ENCODE peak calls at places on chromosomes 7 and 10, in eight cellular contexts. I is Peyer's patch, T is heart left ventricle, M is A549, J is sigmoid colon, Q is HCT116, X is tibial nerve, H is spleen. L is an unnamed sample.

GRCh38 chr7:41573017-41573416 is 129.9 kb downstream of the INHBA start:
- DNase-seq in I (no peak), T (no peak), M (peak), J (no peak), Q (no peak), X (no peak), H (no peak), L (no peak)

GRCh38 chr7:1249731-1250130 is 17.1 kb downstream of the UNCX start:
- DNase-seq in I (no peak), T (no peak), M (no peak), J (no peak), Q (no peak), X (no peak), H (no peak), L (no peak)

GRCh38 chr7:1247527-1248041 is 14.9 kb downstream of the UNCX start:
- DNase-seq in I (no peak), T (no peak), M (no peak), J (no peak), Q (no peak), X (no peak), H (no peak), L (no peak)

GRCh38 chr7:75599244-75599771 is 107.2 kb downstream of the SPDYE5 start:
- DNase-seq in I (no peak), T (no peak), M (no peak), J (peak), Q (no peak), X (no peak), H (no peak), L (no peak)

GRCh38 chr10:19874791-19875190 is 58.6 kb downstream of the PLXDC2 start:
- DNase-seq in I (no peak), T (no peak), M (no peak), J (no peak), Q (no peak), X (no peak), H (no peak), L (no peak)

GRCh38 chr10:5365940-5366339 is 1.2 kb downstream of the UCN3 start:
- DNase-seq in I (no peak), T (no peak), M (no peak), J (no peak), Q (no peak), X (no peak), H (no peak), L (no peak)

GRCh38 chr10:42888504-42889095 is 106.0 kb downstream of the BMS1 start:
- DNase-seq in I (no peak), T (no peak), M (no peak), J (no peak), Q (no peak), X (no peak), H (no peak), L (no peak)

GRCh38 chr7:92621026-92621540 is 30.9 kb upstream of the FAM133B start:
- DNase-seq in I (peak), T (peak), M (peak), J (peak), Q (peak), X (no peak), H (no peak), L (no peak)

GRCh38 chr7:97090761-97091353 is 26.6 kb upstream of the SDHAF3 start:
- DNase-seq in I (no peak), T (no peak), M (no peak), J (no peak), Q (no peak), X (no peak), H (no peak), L (no peak)

GRCh38 chr10:73601486-73601921 is 10.4 kb upstream of the USP54 start:
- DNase-seq in I (peak), T (no peak), M (peak), J (no peak), Q (no peak), X (no peak), H (no peak), L (peak)

GRCh38 chr10:131149586-131149985 is 161.9 kb downstream of the TCERG1L start:
- DNase-seq in I (no peak), T (no peak), M (no peak), J (no peak), Q (no peak), X (no peak), H (peak), L (no peak)

GRCh38 chr7:117188949-117189348 is 133.9 kb downstream of the WNT2 start:
- DNase-seq in I (no peak), T (no peak), M (no peak), J (no peak), Q (no peak), X (no peak), H (no peak), L (no peak)

GRCh38 chr7:68441610-68442009 is 1156.7 kb upstream of the AUTS2 start:
- DNase-seq in I (no peak), T (no peak), M (no peak), J (no peak), Q (no peak), X (no peak), H (no peak), L (no peak)

GRCh38 chr7:85997515-85997914 is 646.2 kb upstream of the GRM3 start:
- DNase-seq in I (no peak), T (no peak), M (no peak), J (no peak), Q (no peak), X (no peak), H (no peak), L (no peak)

GRCh38 chr7:98240961-98241673 is 10.9 kb downstream of the TECPR1 start:
- DNase-seq in I (peak), T (no peak), M (peak), J (no peak), Q (peak), X (no peak), H (no peak), L (no peak)

GRCh38 chr10:128820663-128821062 is 646.4 kb upstream of the MGMT start:
- DNase-seq in I (no peak), T (no peak), M (no peak), J (no peak), Q (no peak), X (no peak), H (no peak), L (peak)

GRCh38 chr7:131948434-131949053 is 392.1 kb upstream of the PODXL start:
- DNase-seq in I (peak), T (no peak), M (peak), J (no peak), Q (no peak), X (peak), H (no peak), L (peak)

GRCh38 chr7:66748127-66748511 is 7.6 kb downstream of the RABGEF1 start:
- DNase-seq in I (no peak), T (no peak), M (no peak), J (no peak), Q (no peak), X (no peak), H (no peak), L (no peak)

GRCh38 chr7:123770378-123770777 is 21.6 kb upstream of the WASL start:
- DNase-seq in I (no peak), T (no peak), M (peak), J (no peak), Q (no peak), X (no peak), H (no peak), L (no peak)

GRCh38 chr7:44972562-44972961 is 6.3 kb downstream of the MYO1G start:
- DNase-seq in I (peak), T (no peak), M (no peak), J (no peak), Q (no peak), X (no peak), H (no peak), L (no peak)

GRCh38 chr7:8310876-8311275 is 48.9 kb upstream of the ICA1 start:
- DNase-seq in I (no peak), T (no peak), M (no peak), J (no peak), Q (no peak), X (no peak), H (no peak), L (no peak)

GRCh38 chr7:34086064-34086463 is 180.7 kb downstream of the BMPER start:
- DNase-seq in I (no peak), T (no peak), M (no peak), J (no peak), Q (no peak), X (no peak), H (no peak), L (no peak)

GRCh38 chr10:110083884-110084283 is 76.1 kb downstream of the ADD3 start:
- DNase-seq in I (no peak), T (no peak), M (peak), J (no peak), Q (no peak), X (no peak), H (no peak), L (no peak)

GRCh38 chr10:27601937-27602538 is 97.9 kb downstream of the RAB18 start:
- DNase-seq in I (no peak), T (no peak), M (no peak), J (no peak), Q (no peak), X (no peak), H (no peak), L (no peak)

GRCh38 chr7:90119178-90119971 is 34.9 kb upstream of the STEAP1 start:
- DNase-seq in I (no peak), T (peak), M (peak), J (peak), Q (no peak), X (no peak), H (peak), L (no peak)

GRCh38 chr10:85157206-85157605 is 828.8 kb downstream of the CCSER2 start:
- DNase-seq in I (no peak), T (no peak), M (no peak), J (no peak), Q (no peak), X (no peak), H (no peak), L (no peak)

GRCh38 chr10:598415-599170 is 90.9 kb downstream of the DIP2C start:
- DNase-seq in I (no peak), T (no peak), M (no peak), J (no peak), Q (no peak), X (no peak), H (no peak), L (no peak)

GRCh38 chr7:4798706-4799235 is 23.3 kb downstream of the AP5Z1 start:
- DNase-seq in I (no peak), T (no peak), M (no peak), J (no peak), Q (no peak), X (no peak), H (no peak), L (no peak)

GRCh38 chr7:126803060-126803665 is 449.6 kb downstream of the GRM8 start:
- DNase-seq in I (peak), T (no peak), M (peak), J (no peak), Q (peak), X (no peak), H (no peak), L (peak)

GRCh38 chr7:12158334-12159060 is 52.6 kb upstream of the TMEM106B start:
- DNase-seq in I (no peak), T (no peak), M (peak), J (no peak), Q (no peak), X (no peak), H (no peak), L (no peak)

GRCh38 chr7:28643369-28644340 is 231.3 kb downstream of the CREB5 start:
- DNase-seq in I (no peak), T (no peak), M (no peak), J (no peak), Q (no peak), X (no peak), H (no peak), L (no peak)

GRCh38 chr10:121813211-121813812 is 114.5 kb downstream of the ATE1 start:
- DNase-seq in I (no peak), T (no peak), M (peak), J (no peak), Q (no peak), X (no peak), H (no peak), L (no peak)

GRCh38 chr10:44749141-44749540 is 162.0 kb upstream of the TMEM72 start:
- DNase-seq in I (no peak), T (no peak), M (no peak), J (no peak), Q (no peak), X (no peak), H (no peak), L (no peak)

GRCh38 chr10:76248781-76249180 is 817.4 kb downstream of the LRMDA start:
- DNase-seq in I (no peak), T (no peak), M (no peak), J (no peak), Q (no peak), X (no peak), H (no peak), L (no peak)

GRCh38 chr10:69800109-69800508 is 1.6 kb upstream of the COL13A1 start:
- DNase-seq in I (peak), T (peak), M (peak), J (no peak), Q (peak), X (no peak), H (no peak), L (peak)

GRCh38 chr7:131624536-131624935 is 68.1 kb upstream of the PODXL start:
- DNase-seq in I (no peak), T (no peak), M (no peak), J (no peak), Q (no peak), X (no peak), H (no peak), L (no peak)

GRCh38 chr7:143882611-143883078 is 19.3 kb downstream of the TCAF1 start:
- DNase-seq in I (peak), T (peak), M (no peak), J (peak), Q (no peak), X (peak), H (peak), L (no peak)
- TF ChIP-seq POLR2A in I (no peak), T (no peak), M (no peak), J (no peak), Q (no peak), X (no peak), H (no peak), L (no peak)

DNA sequence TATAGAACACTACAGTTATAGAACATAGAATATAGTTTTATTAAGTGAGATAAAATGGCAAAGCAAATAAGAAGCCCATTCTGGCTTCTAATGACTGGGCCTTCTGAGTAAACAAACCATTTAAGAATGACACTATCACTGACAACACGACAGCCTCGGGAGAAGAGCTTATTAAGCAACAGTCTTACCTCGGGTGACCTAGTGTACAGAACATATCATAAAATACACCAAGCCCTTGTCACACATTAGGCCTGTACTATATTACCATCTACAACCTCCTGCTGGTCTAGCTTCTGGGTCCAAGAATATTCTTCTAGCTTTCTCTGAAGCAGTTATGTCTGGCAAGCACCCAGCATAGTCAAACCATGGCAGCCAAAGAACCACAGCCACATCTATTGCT is 32.0 kb downstream of the CCDC186 start:
- DNase-seq in I (no peak), T (no peak), M (no peak), J (no peak), Q (no peak), X (no peak), H (no peak), L (no peak)
- TF ChIP-seq POLR2A in I (no peak), T (no peak), M (no peak), J (no peak), Q (no peak), X (no peak), H (no peak), L (no peak)

GRCh38 chr10:95755511-95756004 is 405 bp upstream of the ENTPD1 start:
- DNase-seq in I (peak), T (peak), M (peak), J (peak), Q (no peak), X (no peak), H (peak), L (no peak)

GRCh38 chr10:95759233-95759826 is 3.4 kb downstream of the ENTPD1 start:
- DNase-seq in I (no peak), T (no peak), M (no peak), J (no peak), Q (no peak), X (no peak), H (no peak), L (no peak)

GRCh38 chr10:95758351-95759025 is 2.5 kb downstream of the ENTPD1 start:
- DNase-seq in I (peak), T (no peak), M (peak), J (no peak), Q (no peak), X (no peak), H (no peak), L (no peak)

GRCh38 chr10:95756796-95757657 is 1.1 kb downstream of the ENTPD1 start:
- DNase-seq in I (no peak), T (no peak), M (no peak), J (no peak), Q (no peak), X (no peak), H (no peak), L (no peak)

DNA sequence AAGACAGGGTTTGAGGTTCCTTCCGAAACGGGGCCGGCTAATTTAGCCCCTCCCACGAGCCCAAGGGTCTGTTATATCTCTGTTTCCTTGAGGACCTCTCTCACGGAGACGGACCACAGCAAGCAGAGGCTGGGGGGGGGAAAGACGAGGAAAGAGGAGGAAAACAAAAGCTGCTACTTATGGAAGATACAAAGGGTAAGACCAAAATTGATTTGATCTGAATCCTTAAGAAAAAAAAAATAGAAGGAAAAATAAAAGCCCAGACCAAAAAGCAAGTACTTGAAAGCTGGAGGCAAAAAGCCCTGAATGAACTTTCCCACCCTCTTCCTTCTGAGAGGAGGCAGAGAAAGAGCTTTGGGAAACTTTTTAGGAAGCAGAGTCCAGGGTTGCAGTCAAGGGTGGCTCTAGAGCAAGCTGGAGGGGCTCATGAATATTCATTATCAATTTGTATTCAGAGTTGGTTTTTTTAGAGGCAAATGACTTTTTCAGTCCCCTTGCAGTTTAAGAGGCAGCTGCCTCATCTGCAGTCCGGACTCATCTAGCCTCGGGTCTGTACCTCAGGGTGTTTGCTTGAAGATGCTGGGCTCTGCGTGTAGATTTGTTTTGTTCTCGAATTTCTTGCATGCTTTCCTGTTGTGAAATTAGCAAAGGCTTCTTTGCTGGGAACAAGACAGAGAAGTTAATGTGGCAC is at the start of gene ENTPD1:
- DNase-seq in I (peak), T (peak), M (no peak), J (no peak), Q (no peak), X (no peak), H (no peak), L (no peak)
- TF ChIP-seq POLR2A in I (no peak), T (no peak), M (no peak), J (no peak), Q (no peak), X (no peak), H (no peak), L (no peak)

DNA sequence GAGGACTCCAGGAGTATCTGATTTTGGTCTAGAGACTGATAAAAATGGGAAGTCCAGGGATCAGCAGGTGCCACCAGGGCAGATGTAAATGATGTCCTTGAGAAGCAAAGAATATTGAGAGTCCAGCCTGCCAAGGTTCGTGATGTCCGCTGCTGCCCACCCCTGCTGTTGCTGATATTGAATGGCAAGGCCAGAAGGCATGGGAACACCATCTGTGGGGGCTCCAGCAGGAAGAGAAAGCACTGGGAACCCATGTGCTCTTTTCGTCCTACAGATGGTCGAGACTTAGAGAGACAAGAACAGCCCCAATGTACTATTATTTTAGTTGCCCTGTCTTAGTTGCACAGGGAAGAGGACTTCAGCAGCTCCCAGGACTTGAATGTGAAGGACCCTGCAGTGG is 363.9 kb downstream of the GALNT17 start:
- DNase-seq in I (no peak), T (no peak), M (no peak), J (no peak), Q (no peak), X (no peak), H (no peak), L (no peak)
- TF ChIP-seq POLR2A in I (no peak), T (no peak), M (no peak), J (no peak), Q (no peak), X (no peak), H (no peak), L (no peak)

GRCh38 chr7:197413-198335 is 5.3 kb downstream of the FAM20C start:
- DNase-seq in I (no peak), T (no peak), M (no peak), J (no peak), Q (no peak), X (no peak), H (no peak), L (no peak)
- TF ChIP-seq POLR2A in I (no peak), T (no peak), M (no peak), J (no peak), Q (no peak), X (no peak), H (no peak), L (no peak)

DNA sequence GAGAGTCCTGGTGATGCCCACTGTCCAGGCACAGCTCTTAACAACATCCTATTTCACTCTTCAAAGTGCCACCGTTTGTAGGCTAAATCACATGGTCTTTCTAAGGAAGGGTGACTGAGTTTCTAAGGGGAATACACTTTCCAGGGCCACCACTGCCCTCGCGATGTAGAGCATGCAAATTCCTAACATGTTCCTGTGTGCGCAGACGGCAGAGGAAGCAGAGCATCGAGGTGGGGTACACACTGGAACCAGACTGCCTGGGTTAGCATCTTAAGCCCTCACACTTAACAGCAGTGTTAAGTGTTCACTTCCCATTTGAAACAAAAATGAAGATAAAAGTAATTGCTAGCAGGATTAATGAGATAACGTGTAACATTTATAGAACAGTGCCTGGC is 3.0 kb downstream of the VOPP1 start:
- DNase-seq in I (no peak), T (no peak), M (no peak), J (no peak), Q (no peak), X (no peak), H (peak), L (peak)
- TF ChIP-seq POLR2A in I (no peak), T (no peak), M (no peak), J (no peak), Q (no peak), X (no peak), H (no peak), L (no peak)

GRCh38 chr7:112876877-112877276 is 86.7 kb upstream of the TMEM168 start:
- DNase-seq in I (no peak), T (no peak), M (no peak), J (no peak), Q (no peak), X (no peak), H (no peak), L (no peak)
- TF ChIP-seq POLR2A in I (no peak), T (no peak), M (no peak), J (no peak), Q (no peak), X (no peak), H (no peak), L (no peak)

L was measured in lower leg skin.